ENCODE peak calls at places on chromosomes 7 and 10, in eight cellular contexts. One of them, this sample, is unnamed.

GRCh38 chr10:62625484-62625883 is 179.0 kb upstream of the ADO start:
- DNase-seq in stimulated activated CD4-positive, alpha-beta T cell treated with anti-CD3 and anti-CD28 coated beads, Interleukin-2, amount 100 ng/mL, for 24 hours: no peak
- DNase-seq in kidney tubule cell: no peak
- DNase-seq in activated naive CD4-positive, alpha-beta T cell: no peak
- DNase-seq in Jurkat, Clone E6-1: no peak
- DNase-seq in mesendoderm: no peak
- DNase-seq in cardiac muscle cell: no peak
- DNase-seq in endothelial cell: no peak
- DNase-seq in this sample: no peak

GRCh38 chr7:151393031-151393977 is 16.5 kb downstream of the WDR86 start:
- DNase-seq in stimulated activated CD4-positive, alpha-beta T cell treated with anti-CD3 and anti-CD28 coated beads, Interleukin-2, amount 100 ng/mL, for 24 hours: no peak
- DNase-seq in kidney tubule cell: no peak
- DNase-seq in activated naive CD4-positive, alpha-beta T cell: no peak
- DNase-seq in Jurkat, Clone E6-1: no peak
- DNase-seq in mesendoderm: no peak
- DNase-seq in cardiac muscle cell: no peak
- DNase-seq in endothelial cell: no peak
- DNase-seq in this sample: no peak

GRCh38 chr10:27192284-27192683 is 37.1 kb downstream of the MASTL start:
- DNase-seq in stimulated activated CD4-positive, alpha-beta T cell treated with anti-CD3 and anti-CD28 coated beads, Interleukin-2, amount 100 ng/mL, for 24 hours: no peak
- DNase-seq in kidney tubule cell: peak
- DNase-seq in activated naive CD4-positive, alpha-beta T cell: no peak
- DNase-seq in Jurkat, Clone E6-1: no peak
- DNase-seq in mesendoderm: no peak
- DNase-seq in cardiac muscle cell: peak
- DNase-seq in endothelial cell: no peak
- DNase-seq in this sample: peak

GRCh38 chr7:111240371-111240770 is 149.4 kb downstream of the LRRN3 start:
- DNase-seq in stimulated activated CD4-positive, alpha-beta T cell treated with anti-CD3 and anti-CD28 coated beads, Interleukin-2, amount 100 ng/mL, for 24 hours: no peak
- DNase-seq in kidney tubule cell: no peak
- DNase-seq in activated naive CD4-positive, alpha-beta T cell: no peak
- DNase-seq in Jurkat, Clone E6-1: no peak
- DNase-seq in mesendoderm: no peak
- DNase-seq in cardiac muscle cell: no peak
- DNase-seq in endothelial cell: no peak
- DNase-seq in this sample: no peak

GRCh38 chr7:94882891-94883290 is 24.5 kb upstream of the PPP1R9A start:
- DNase-seq in stimulated activated CD4-positive, alpha-beta T cell treated with anti-CD3 and anti-CD28 coated beads, Interleukin-2, amount 100 ng/mL, for 24 hours: no peak
- DNase-seq in kidney tubule cell: peak
- DNase-seq in activated naive CD4-positive, alpha-beta T cell: no peak
- DNase-seq in Jurkat, Clone E6-1: no peak
- DNase-seq in mesendoderm: no peak
- DNase-seq in cardiac muscle cell: no peak
- DNase-seq in endothelial cell: no peak
- DNase-seq in this sample: peak

GRCh38 chr10:36380538-36380937 is 738.4 kb upstream of the FZD8 start:
- DNase-seq in stimulated activated CD4-positive, alpha-beta T cell treated with anti-CD3 and anti-CD28 coated beads, Interleukin-2, amount 100 ng/mL, for 24 hours: no peak
- DNase-seq in kidney tubule cell: no peak
- DNase-seq in activated naive CD4-positive, alpha-beta T cell: no peak
- DNase-seq in Jurkat, Clone E6-1: no peak
- DNase-seq in mesendoderm: no peak
- DNase-seq in cardiac muscle cell: no peak
- DNase-seq in endothelial cell: no peak
- DNase-seq in this sample: no peak

GRCh38 chr7:30913821-30914515 is 2.3 kb downstream of the AQP1 start:
- DNase-seq in stimulated activated CD4-positive, alpha-beta T cell treated with anti-CD3 and anti-CD28 coated beads, Interleukin-2, amount 100 ng/mL, for 24 hours: no peak
- DNase-seq in kidney tubule cell: no peak
- DNase-seq in activated naive CD4-positive, alpha-beta T cell: no peak
- DNase-seq in Jurkat, Clone E6-1: no peak
- DNase-seq in mesendoderm: no peak
- DNase-seq in cardiac muscle cell: no peak
- DNase-seq in endothelial cell: no peak
- DNase-seq in this sample: no peak

GRCh38 chr7:15921576-15921975 is 235.1 kb upstream of the MEOX2 start:
- DNase-seq in stimulated activated CD4-positive, alpha-beta T cell treated with anti-CD3 and anti-CD28 coated beads, Interleukin-2, amount 100 ng/mL, for 24 hours: no peak
- DNase-seq in kidney tubule cell: no peak
- DNase-seq in activated naive CD4-positive, alpha-beta T cell: no peak
- DNase-seq in Jurkat, Clone E6-1: no peak
- DNase-seq in mesendoderm: no peak
- DNase-seq in cardiac muscle cell: no peak
- DNase-seq in endothelial cell: no peak
- DNase-seq in this sample: peak

GRCh38 chr7:92916751-92917369 is 80.5 kb upstream of the CDK6 start:
- DNase-seq in stimulated activated CD4-positive, alpha-beta T cell treated with anti-CD3 and anti-CD28 coated beads, Interleukin-2, amount 100 ng/mL, for 24 hours: no peak
- DNase-seq in kidney tubule cell: peak
- DNase-seq in activated naive CD4-positive, alpha-beta T cell: no peak
- DNase-seq in Jurkat, Clone E6-1: no peak
- DNase-seq in mesendoderm: peak
- DNase-seq in cardiac muscle cell: peak
- DNase-seq in endothelial cell: no peak
- DNase-seq in this sample: no peak

GRCh38 chr10:31936933-31937332 is 8.3 kb upstream of the ARHGAP12 start:
- DNase-seq in stimulated activated CD4-positive, alpha-beta T cell treated with anti-CD3 and anti-CD28 coated beads, Interleukin-2, amount 100 ng/mL, for 24 hours: no peak
- DNase-seq in kidney tubule cell: no peak
- DNase-seq in activated naive CD4-positive, alpha-beta T cell: no peak
- DNase-seq in Jurkat, Clone E6-1: no peak
- DNase-seq in mesendoderm: no peak
- DNase-seq in cardiac muscle cell: no peak
- DNase-seq in endothelial cell: no peak
- DNase-seq in this sample: no peak

GRCh38 chr7:67913604-67914003 is 917.0 kb downstream of the TYW1 start:
- DNase-seq in stimulated activated CD4-positive, alpha-beta T cell treated with anti-CD3 and anti-CD28 coated beads, Interleukin-2, amount 100 ng/mL, for 24 hours: no peak
- DNase-seq in kidney tubule cell: peak
- DNase-seq in activated naive CD4-positive, alpha-beta T cell: no peak
- DNase-seq in Jurkat, Clone E6-1: no peak
- DNase-seq in mesendoderm: peak
- DNase-seq in cardiac muscle cell: no peak
- DNase-seq in endothelial cell: no peak
- DNase-seq in this sample: peak

GRCh38 chr10:102523250-102524029 is 19.7 kb downstream of the SUFU start:
- DNase-seq in stimulated activated CD4-positive, alpha-beta T cell treated with anti-CD3 and anti-CD28 coated beads, Interleukin-2, amount 100 ng/mL, for 24 hours: no peak
- DNase-seq in kidney tubule cell: peak
- DNase-seq in activated naive CD4-positive, alpha-beta T cell: no peak
- DNase-seq in Jurkat, Clone E6-1: no peak
- DNase-seq in mesendoderm: no peak
- DNase-seq in cardiac muscle cell: peak
- DNase-seq in endothelial cell: no peak
- DNase-seq in this sample: peak

GRCh38 chr10:78634835-78635234 is 433.9 kb upstream of the ZMIZ1 start:
- DNase-seq in stimulated activated CD4-positive, alpha-beta T cell treated with anti-CD3 and anti-CD28 coated beads, Interleukin-2, amount 100 ng/mL, for 24 hours: no peak
- DNase-seq in kidney tubule cell: no peak
- DNase-seq in activated naive CD4-positive, alpha-beta T cell: no peak
- DNase-seq in Jurkat, Clone E6-1: no peak
- DNase-seq in mesendoderm: peak
- DNase-seq in cardiac muscle cell: peak
- DNase-seq in endothelial cell: no peak
- DNase-seq in this sample: peak

GRCh38 chr7:155344270-155344617 is 46.6 kb downstream of the INSIG1 start:
- DNase-seq in stimulated activated CD4-positive, alpha-beta T cell treated with anti-CD3 and anti-CD28 coated beads, Interleukin-2, amount 100 ng/mL, for 24 hours: peak
- DNase-seq in kidney tubule cell: no peak
- DNase-seq in activated naive CD4-positive, alpha-beta T cell: no peak
- DNase-seq in Jurkat, Clone E6-1: no peak
- DNase-seq in mesendoderm: no peak
- DNase-seq in cardiac muscle cell: no peak
- DNase-seq in endothelial cell: no peak
- DNase-seq in this sample: no peak

GRCh38 chr10:126702181-126702580 is 31.7 kb upstream of the C10orf90 start:
- DNase-seq in stimulated activated CD4-positive, alpha-beta T cell treated with anti-CD3 and anti-CD28 coated beads, Interleukin-2, amount 100 ng/mL, for 24 hours: no peak
- DNase-seq in kidney tubule cell: peak
- DNase-seq in activated naive CD4-positive, alpha-beta T cell: no peak
- DNase-seq in Jurkat, Clone E6-1: no peak
- DNase-seq in mesendoderm: peak
- DNase-seq in cardiac muscle cell: peak
- DNase-seq in endothelial cell: no peak
- DNase-seq in this sample: peak

GRCh38 chr7:28138837-28139236 is 41.8 kb downstream of the JAZF1 start:
- DNase-seq in stimulated activated CD4-positive, alpha-beta T cell treated with anti-CD3 and anti-CD28 coated beads, Interleukin-2, amount 100 ng/mL, for 24 hours: no peak
- DNase-seq in kidney tubule cell: no peak
- DNase-seq in activated naive CD4-positive, alpha-beta T cell: no peak
- DNase-seq in Jurkat, Clone E6-1: no peak
- DNase-seq in mesendoderm: no peak
- DNase-seq in cardiac muscle cell: no peak
- DNase-seq in endothelial cell: no peak
- DNase-seq in this sample: no peak

GRCh38 chr10:132521466-132522102 is 16.0 kb upstream of the INPP5A start:
- DNase-seq in stimulated activated CD4-positive, alpha-beta T cell treated with anti-CD3 and anti-CD28 coated beads, Interleukin-2, amount 100 ng/mL, for 24 hours: no peak
- DNase-seq in kidney tubule cell: no peak
- DNase-seq in activated naive CD4-positive, alpha-beta T cell: no peak
- DNase-seq in Jurkat, Clone E6-1: no peak
- DNase-seq in mesendoderm: no peak
- DNase-seq in cardiac muscle cell: no peak
- DNase-seq in endothelial cell: no peak
- DNase-seq in this sample: no peak

GRCh38 chr10:11381023-11381422 is 230.4 kb downstream of the USP6NL start:
- DNase-seq in stimulated activated CD4-positive, alpha-beta T cell treated with anti-CD3 and anti-CD28 coated beads, Interleukin-2, amount 100 ng/mL, for 24 hours: peak
- DNase-seq in kidney tubule cell: peak
- DNase-seq in activated naive CD4-positive, alpha-beta T cell: no peak
- DNase-seq in Jurkat, Clone E6-1: no peak
- DNase-seq in mesendoderm: no peak
- DNase-seq in cardiac muscle cell: no peak
- DNase-seq in endothelial cell: no peak
- DNase-seq in this sample: no peak

GRCh38 chr7:142482899-142483658 is 225.2 kb upstream of the PRSS58 start:
- DNase-seq in stimulated activated CD4-positive, alpha-beta T cell treated with anti-CD3 and anti-CD28 coated beads, Interleukin-2, amount 100 ng/mL, for 24 hours: peak
- DNase-seq in kidney tubule cell: peak
- DNase-seq in activated naive CD4-positive, alpha-beta T cell: no peak
- DNase-seq in Jurkat, Clone E6-1: peak
- DNase-seq in mesendoderm: peak
- DNase-seq in cardiac muscle cell: peak
- DNase-seq in endothelial cell: peak
- DNase-seq in this sample: peak

GRCh38 chr7:147978651-147979050 is 611.9 kb upstream of the C7orf33 start:
- DNase-seq in stimulated activated CD4-positive, alpha-beta T cell treated with anti-CD3 and anti-CD28 coated beads, Interleukin-2, amount 100 ng/mL, for 24 hours: no peak
- DNase-seq in kidney tubule cell: no peak
- DNase-seq in activated naive CD4-positive, alpha-beta T cell: no peak
- DNase-seq in Jurkat, Clone E6-1: no peak
- DNase-seq in mesendoderm: no peak
- DNase-seq in cardiac muscle cell: no peak
- DNase-seq in endothelial cell: no peak
- DNase-seq in this sample: no peak

GRCh38 chr7:41862261-41862660 is 159.4 kb upstream of the INHBA start:
- DNase-seq in stimulated activated CD4-positive, alpha-beta T cell treated with anti-CD3 and anti-CD28 coated beads, Interleukin-2, amount 100 ng/mL, for 24 hours: no peak
- DNase-seq in kidney tubule cell: no peak
- DNase-seq in activated naive CD4-positive, alpha-beta T cell: no peak
- DNase-seq in Jurkat, Clone E6-1: no peak
- DNase-seq in mesendoderm: no peak
- DNase-seq in cardiac muscle cell: no peak
- DNase-seq in endothelial cell: no peak
- DNase-seq in this sample: no peak

GRCh38 chr10:23120001-23120934 is 24.9 kb downstream of the MSRB2 start:
- DNase-seq in stimulated activated CD4-positive, alpha-beta T cell treated with anti-CD3 and anti-CD28 coated beads, Interleukin-2, amount 100 ng/mL, for 24 hours: no peak
- DNase-seq in kidney tubule cell: no peak
- DNase-seq in activated naive CD4-positive, alpha-beta T cell: no peak
- DNase-seq in Jurkat, Clone E6-1: no peak
- DNase-seq in mesendoderm: no peak
- DNase-seq in cardiac muscle cell: no peak
- DNase-seq in endothelial cell: no peak
- DNase-seq in this sample: no peak

GRCh38 chr7:142801601-142802295 is 31.0 kb downstream of the PRSS2 start:
- DNase-seq in stimulated activated CD4-positive, alpha-beta T cell treated with anti-CD3 and anti-CD28 coated beads, Interleukin-2, amount 100 ng/mL, for 24 hours: no peak
- DNase-seq in kidney tubule cell: no peak
- DNase-seq in activated naive CD4-positive, alpha-beta T cell: no peak
- DNase-seq in Jurkat, Clone E6-1: no peak
- DNase-seq in mesendoderm: no peak
- DNase-seq in cardiac muscle cell: no peak
- DNase-seq in endothelial cell: no peak
- DNase-seq in this sample: no peak

GRCh38 chr10:68238371-68238770 is 6.5 kb upstream of the ATOH7 start:
- DNase-seq in stimulated activated CD4-positive, alpha-beta T cell treated with anti-CD3 and anti-CD28 coated beads, Interleukin-2, amount 100 ng/mL, for 24 hours: no peak
- DNase-seq in kidney tubule cell: no peak
- DNase-seq in activated naive CD4-positive, alpha-beta T cell: no peak
- DNase-seq in Jurkat, Clone E6-1: no peak
- DNase-seq in mesendoderm: no peak
- DNase-seq in cardiac muscle cell: no peak
- DNase-seq in endothelial cell: no peak
- DNase-seq in this sample: no peak

GRCh38 chr10:112246-112645 is 23.0 kb upstream of the ZMYND11 start:
- DNase-seq in stimulated activated CD4-positive, alpha-beta T cell treated with anti-CD3 and anti-CD28 coated beads, Interleukin-2, amount 100 ng/mL, for 24 hours: no peak
- DNase-seq in kidney tubule cell: peak
- DNase-seq in activated naive CD4-positive, alpha-beta T cell: no peak
- DNase-seq in Jurkat, Clone E6-1: no peak
- DNase-seq in mesendoderm: no peak
- DNase-seq in cardiac muscle cell: no peak
- DNase-seq in endothelial cell: no peak
- DNase-seq in this sample: peak

GRCh38 chr7:26278769-26279168 is 12.9 kb upstream of the SNX10 start:
- DNase-seq in stimulated activated CD4-positive, alpha-beta T cell treated with anti-CD3 and anti-CD28 coated beads, Interleukin-2, amount 100 ng/mL, for 24 hours: no peak
- DNase-seq in kidney tubule cell: peak
- DNase-seq in activated naive CD4-positive, alpha-beta T cell: no peak
- DNase-seq in Jurkat, Clone E6-1: no peak
- DNase-seq in mesendoderm: no peak
- DNase-seq in cardiac muscle cell: peak
- DNase-seq in endothelial cell: no peak
- DNase-seq in this sample: peak

GRCh38 chr7:117053407-117053806 is 100.1 kb downstream of the ST7 start:
- DNase-seq in stimulated activated CD4-positive, alpha-beta T cell treated with anti-CD3 and anti-CD28 coated beads, Interleukin-2, amount 100 ng/mL, for 24 hours: no peak
- DNase-seq in kidney tubule cell: no peak
- DNase-seq in activated naive CD4-positive, alpha-beta T cell: no peak
- DNase-seq in Jurkat, Clone E6-1: no peak
- DNase-seq in mesendoderm: no peak
- DNase-seq in cardiac muscle cell: peak
- DNase-seq in endothelial cell: no peak
- DNase-seq in this sample: no peak

GRCh38 chr10:98528785-98529183 is 82.0 kb upstream of the HPS1 start:
- DNase-seq in stimulated activated CD4-positive, alpha-beta T cell treated with anti-CD3 and anti-CD28 coated beads, Interleukin-2, amount 100 ng/mL, for 24 hours: no peak
- DNase-seq in kidney tubule cell: no peak
- DNase-seq in activated naive CD4-positive, alpha-beta T cell: no peak
- DNase-seq in Jurkat, Clone E6-1: no peak
- DNase-seq in mesendoderm: no peak
- DNase-seq in cardiac muscle cell: no peak
- DNase-seq in endothelial cell: no peak
- DNase-seq in this sample: no peak

GRCh38 chr7:78535655-78536054 is 737.1 kb downstream of the PHTF2 start:
- DNase-seq in stimulated activated CD4-positive, alpha-beta T cell treated with anti-CD3 and anti-CD28 coated beads, Interleukin-2, amount 100 ng/mL, for 24 hours: no peak
- DNase-seq in kidney tubule cell: no peak
- DNase-seq in activated naive CD4-positive, alpha-beta T cell: no peak
- DNase-seq in Jurkat, Clone E6-1: no peak
- DNase-seq in mesendoderm: peak
- DNase-seq in cardiac muscle cell: no peak
- DNase-seq in endothelial cell: no peak
- DNase-seq in this sample: no peak

GRCh38 chr10:15146366-15146765 is 22.1 kb downstream of the NMT2 start:
- DNase-seq in stimulated activated CD4-positive, alpha-beta T cell treated with anti-CD3 and anti-CD28 coated beads, Interleukin-2, amount 100 ng/mL, for 24 hours: no peak
- DNase-seq in kidney tubule cell: no peak
- DNase-seq in activated naive CD4-positive, alpha-beta T cell: no peak
- DNase-seq in Jurkat, Clone E6-1: no peak
- DNase-seq in mesendoderm: peak
- DNase-seq in cardiac muscle cell: no peak
- DNase-seq in endothelial cell: no peak
- DNase-seq in this sample: no peak

GRCh38 chr10:77223532-77224460 is 413.8 kb downstream of the KCNMA1 start:
- DNase-seq in stimulated activated CD4-positive, alpha-beta T cell treated with anti-CD3 and anti-CD28 coated beads, Interleukin-2, amount 100 ng/mL, for 24 hours: no peak
- DNase-seq in kidney tubule cell: no peak
- DNase-seq in activated naive CD4-positive, alpha-beta T cell: no peak
- DNase-seq in Jurkat, Clone E6-1: no peak
- DNase-seq in mesendoderm: no peak
- DNase-seq in cardiac muscle cell: no peak
- DNase-seq in endothelial cell: no peak
- DNase-seq in this sample: no peak

GRCh38 chr10:104099274-104099673 is 13.6 kb upstream of the COL17A1 start:
- DNase-seq in stimulated activated CD4-positive, alpha-beta T cell treated with anti-CD3 and anti-CD28 coated beads, Interleukin-2, amount 100 ng/mL, for 24 hours: no peak
- DNase-seq in kidney tubule cell: no peak
- DNase-seq in activated naive CD4-positive, alpha-beta T cell: no peak
- DNase-seq in Jurkat, Clone E6-1: no peak
- DNase-seq in mesendoderm: no peak
- DNase-seq in cardiac muscle cell: peak
- DNase-seq in endothelial cell: no peak
- DNase-seq in this sample: peak

GRCh38 chr10:42149027-42149700 is 489.2 kb downstream of the ZNF33B start:
- DNase-seq in stimulated activated CD4-positive, alpha-beta T cell treated with anti-CD3 and anti-CD28 coated beads, Interleukin-2, amount 100 ng/mL, for 24 hours: no peak
- DNase-seq in kidney tubule cell: no peak
- DNase-seq in activated naive CD4-positive, alpha-beta T cell: no peak
- DNase-seq in Jurkat, Clone E6-1: no peak
- DNase-seq in mesendoderm: no peak
- DNase-seq in cardiac muscle cell: peak
- DNase-seq in endothelial cell: no peak
- DNase-seq in this sample: no peak

GRCh38 chr10:89296227-89296648 is 5.6 kb upstream of the IFIT2 start:
- DNase-seq in stimulated activated CD4-positive, alpha-beta T cell treated with anti-CD3 and anti-CD28 coated beads, Interleukin-2, amount 100 ng/mL, for 24 hours: no peak
- DNase-seq in kidney tubule cell: no peak
- DNase-seq in activated naive CD4-positive, alpha-beta T cell: no peak
- DNase-seq in Jurkat, Clone E6-1: no peak
- DNase-seq in mesendoderm: no peak
- DNase-seq in cardiac muscle cell: peak
- DNase-seq in endothelial cell: no peak
- DNase-seq in this sample: no peak